ENCODE peak calls at places on chromosome 13, in six cellular contexts. I, Y, T, B, X and H are unnamed samples.

GRCh38 chr13:27170221-27170520 is 1.4 kb downstream of the USP12 start:
- DNase-seq in Y (no peak), T (no peak), I (no peak), X (no peak), B (no peak), H (no peak)

GRCh38 chr13:111325146-111325890 is 4.9 kb downstream of the TEX29 start:
- DNase-seq in B (no peak), T (no peak), Y (no peak), X (no peak), I (no peak), H (no peak)

GRCh38 chr13:51380269-51380668 is 40.8 kb downstream of the SERPINE3 start:
- DNase-seq in Y (peak), T (no peak), I (no peak), X (no peak), B (no peak), H (no peak)

GRCh38 chr13:87680298-87680697 is 9.1 kb downstream of the SLITRK5 start:
- DNase-seq in I (no peak), X (peak), B (no peak), Y (no peak), T (peak), H (no peak)

GRCh38 chr13:109465151-109465550 is 321.2 kb downstream of the IRS2 start:
- DNase-seq in B (no peak), I (no peak), T (no peak), Y (peak), X (no peak), H (no peak)

GRCh38 chr13:106570354-106570822 is 2.5 kb upstream of the ARGLU1 start:
- DNase-seq in I (peak), B (peak), T (peak), Y (peak), X (peak), H (peak)

GRCh38 chr13:106496072-106496997 is 39.1 kb downstream of the EFNB2 start:
- DNase-seq in B (no peak), I (no peak), X (peak), T (no peak), Y (no peak), H (no peak)

GRCh38 chr13:90984737-90985136 is 362.8 kb upstream of the MIR17HG start:
- DNase-seq in Y (no peak), T (no peak), B (no peak), I (no peak), X (no peak), H (no peak)

GRCh38 chr13:102768914-102769313 is 4.7 kb downstream of the TEX30 start:
- DNase-seq in T (no peak), X (no peak), Y (no peak), I (no peak), B (no peak), H (no peak)

GRCh38 chr13:52980695-52981094 is 47.9 kb upstream of the OLFM4 start:
- DNase-seq in X (no peak), Y (no peak), T (no peak), I (no peak), B (no peak), H (no peak)

GRCh38 chr13:71290963-71291937 is 575.8 kb downstream of the DACH1 start:
- DNase-seq in B (no peak), I (peak), Y (peak), X (no peak), T (no peak), H (no peak)

GRCh38 chr13:31264146-31264545 is 64.4 kb downstream of the B3GLCT start:
- DNase-seq in I (no peak), T (no peak), X (no peak), B (no peak), Y (no peak), H (no peak)

GRCh38 chr13:91280806-91281205 is 66.7 kb upstream of the MIR17HG start:
- DNase-seq in X (no peak), I (no peak), T (no peak), Y (peak), B (no peak), H (no peak)

GRCh38 chr13:37868691-37869505 is 674 bp downstream of the TRPC4 start:
- DNase-seq in Y (peak), I (no peak), X (peak), T (no peak), B (no peak), H (no peak)

GRCh38 chr13:111534646-111535461 is 214.4 kb downstream of the TEX29 start:
- DNase-seq in T (no peak), B (no peak), Y (no peak), X (no peak), I (no peak), H (no peak)

GRCh38 chr13:43785166-43785680 is 1.5 kb downstream of the ENOX1 start:
- DNase-seq in T (no peak), Y (no peak), X (peak), B (no peak), I (no peak), H (no peak)